ENCODE peak calls at places on chromosomes 3 and 15, in six cellular contexts. X is fibroblast of the conjunctiva; L is activated CD8-positive, alpha-beta memory T cell treated with anti-CD3 and anti-CD28 coated beads, Interleukin-2, amount 10 ng/mL, durations not matched to agents 7 days and 5 days; U is astrocyte of the hippocampus; V is NCI-H460; Y is anterior cingulate cortex. G is an unnamed sample.

GRCh38 chr3:159654183-159655134 is 334.2 kb upstream of the IL12A start:
- DNase-seq in X (no peak), L (no peak), U (no peak), V (no peak), Y (no peak), G (no peak)

GRCh38 chr3:132254076-132254755 is 63.0 kb upstream of the ACP3 start:
- DNase-seq in X (no peak), L (no peak), U (peak), V (no peak), Y (no peak), G (no peak)

GRCh38 chr15:89364341-89364740 is 29.7 kb upstream of the POLG start:
- DNase-seq in X (no peak), L (no peak), U (no peak), V (no peak), Y (no peak), G (no peak)

GRCh38 chr3:172129868-172130751 is 90.7 kb downstream of the FNDC3B start:
- DNase-seq in X (peak), L (peak), U (peak), V (peak), Y (no peak), G (peak)

GRCh38 chr3:69186575-69187093 is 64.2 kb upstream of the LMOD3 start:
- DNase-seq in X (no peak), L (no peak), U (no peak), V (no peak), Y (no peak), G (no peak)

GRCh38 chr3:112333386-112334334 is 704 bp downstream of the CD200 start:
- DNase-seq in X (peak), L (no peak), U (peak), V (no peak), Y (peak), G (no peak)

GRCh38 chr3:159782724-159783421 is 205.8 kb upstream of the IL12A start:
- DNase-seq in X (no peak), L (no peak), U (no peak), V (no peak), Y (no peak), G (no peak)

GRCh38 chr15:92105611-92106010 is 252.1 kb downstream of the SLCO3A1 start:
- DNase-seq in X (no peak), L (no peak), U (no peak), V (no peak), Y (no peak), G (no peak)

GRCh38 chr15:96992817-96993216 is 662.3 kb downstream of the NR2F2 start:
- DNase-seq in X (no peak), L (no peak), U (no peak), V (no peak), Y (no peak), G (no peak)

GRCh38 chr15:34773013-34773412 is 18.2 kb upstream of the GJD2 start:
- DNase-seq in X (no peak), L (no peak), U (no peak), V (no peak), Y (no peak), G (no peak)